ENCODE peak calls at places on chromosomes 13 and 19, in seven cellular contexts. N is cerebellar cortex, X is dorsolateral prefrontal cortex, U is fibroblast of the conjunctiva, O is AG08396, Y is B cell, J is heart right ventricle. E is an unnamed sample.

GRCh38 chr19:55649579-55650557 is 1.9 kb downstream of the CCDC106 start:
- DNase-seq in N (no peak), X (no peak), U (no peak), O (no peak), Y (no peak), J (no peak), E (no peak)

GRCh38 chr13:41456768-41457588 is at the start of gene RGCC:
- DNase-seq in N (peak), X (peak), U (no peak), O (peak), Y (peak), J (peak), E (no peak)

GRCh38 chr19:17555480-17555928 is at the start of gene COLGALT1:
- DNase-seq in N (peak), X (peak), U (peak), O (peak), Y (peak), J (peak), E (peak)

GRCh38 chr13:25352806-25353205 is 19.0 kb upstream of the ATP8A2 start:
- DNase-seq in N (no peak), X (no peak), U (no peak), O (no peak), Y (no peak), J (no peak), E (no peak)

GRCh38 chr13:33441015-33441414 is 155.5 kb upstream of the STARD13 start:
- DNase-seq in N (no peak), X (no peak), U (no peak), O (no peak), Y (no peak), J (no peak), E (no peak)

GRCh38 chr19:43526884-43527859 is at the start of gene ETHE1:
- DNase-seq in N (peak), X (peak), U (no peak), O (peak), Y (peak), J (peak), E (no peak)

GRCh38 chr19:6725513-6726231 is 5.2 kb upstream of the C3 start:
- DNase-seq in N (no peak), X (no peak), U (no peak), O (no peak), Y (no peak), J (no peak), E (no peak)

GRCh38 chr19:38274734-38275133 is 10.4 kb downstream of the SPINT2 start:
- DNase-seq in N (peak), X (peak), U (no peak), O (no peak), Y (no peak), J (peak), E (no peak)

GRCh38 chr19:7292950-7293794 is 1.0 kb downstream of the INSR start:
- DNase-seq in N (no peak), X (peak), U (no peak), O (peak), Y (peak), J (peak), E (no peak)